ENCODE peak calls at places on chromosomes 11 and 22, in eight cellular contexts. P, X, K, L, A, Z, W and C are unnamed samples.
A peak's percentile ranks its signal among the peaks of the same experiment; 100 is the strongest.

GRCh38 chr11:16739326-16739875 is 954 bp downstream of the C11orf58 start:
- DNase-seq in P (no peak), K (peak; percentile 74), A (no peak), W (peak; percentile 11), L (no peak), Z (peak; percentile 13), X (no peak), C (no peak)

GRCh38 chr11:121106812-121107211 is 5.8 kb downstream of the TECTA start:
- DNase-seq in Z (no peak), W (no peak), X (no peak), L (no peak), A (no peak), K (peak; percentile 19), P (no peak), C (no peak)

GRCh38 chr11:68947151-68947550 is 33.6 kb downstream of the MRGPRD start:
- DNase-seq in K (no peak), Z (no peak), W (no peak), P (no peak), L (no peak), X (no peak), A (no peak), C (no peak)

GRCh38 chr22:41934284-41935014 is 7.8 kb upstream of the TNFRSF13C start:
- DNase-seq in Z (no peak), K (no peak), W (no peak), L (no peak), A (no peak), P (no peak), X (no peak), C (no peak)

GRCh38 chr11:404551-405264 is 10.1 kb downstream of the SIGIRR start:
- DNase-seq in Z (no peak), X (peak; percentile 10), A (no peak), K (no peak), P (no peak), L (no peak), W (no peak), C (no peak)

GRCh38 chr11:105229257-105229656 is 89.7 kb upstream of the CARD18 start:
- DNase-seq in X (no peak), K (no peak), Z (no peak), A (no peak), W (no peak), L (no peak), P (no peak), C (no peak)

GRCh38 chr11:12683857-12684256 is 9.6 kb downstream of the TEAD1 start:
- DNase-seq in Z (no peak), L (no peak), W (no peak), A (no peak), K (no peak), P (no peak), X (no peak), C (no peak)

GRCh38 chr11:116535954-116536353 is 236.8 kb downstream of the BUD13 start:
- DNase-seq in X (peak; percentile 19), A (no peak), Z (no peak), P (no peak), K (no peak), L (no peak), W (no peak), C (no peak)

GRCh38 chr22:25939384-25939783 is 197.4 kb downstream of the MYO18B start:
- DNase-seq in K (no peak), L (no peak), W (no peak), A (no peak), Z (no peak), P (no peak), X (no peak), C (no peak)

GRCh38 chr11:70443043-70444030 is 45.0 kb downstream of the CTTN start:
- DNase-seq in K (no peak), W (no peak), Z (no peak), X (no peak), P (no peak), L (no peak), A (no peak), C (no peak)

GRCh38 chr11:2737226-2737590 is 37.4 kb upstream of the KCNQ1OT1 start:
- DNase-seq in W (no peak), Z (peak; percentile 38), K (no peak), P (no peak), X (no peak), A (no peak), L (no peak), C (no peak)

GRCh38 chr11:116415095-116415494 is 357.7 kb downstream of the BUD13 start:
- DNase-seq in A (no peak), L (no peak), K (no peak), P (no peak), Z (no peak), W (no peak), X (no peak), C (no peak)

GRCh38 chr11:7595016-7595869 is 78.1 kb downstream of the CYB5R2 start:
- DNase-seq in L (no peak), W (no peak), A (no peak), Z (no peak), K (no peak), P (no peak), X (peak; percentile 28), C (no peak)

GRCh38 chr11:12246169-12246568 is 131.2 kb upstream of the PARVA start:
- DNase-seq in Z (no peak), P (no peak), K (peak; percentile 32), L (no peak), W (no peak), X (no peak), A (no peak), C (no peak)

GRCh38 chr11:2443881-2444300 is 423 bp downstream of the TRPM5 start:
- DNase-seq in K (no peak), P (no peak), X (no peak), A (no peak), Z (no peak), W (peak; percentile 51), L (no peak), C (no peak)

GRCh38 chr22:46062971-46063631 is 86.1 kb upstream of the WNT7B start:
- DNase-seq in P (no peak), A (no peak), W (no peak), X (peak; percentile 5), L (no peak), K (no peak), Z (no peak), C (no peak)

GRCh38 chr11:116093481-116093880 is 589.3 kb upstream of the CADM1 start:
- DNase-seq in L (no peak), W (no peak), X (no peak), P (no peak), Z (no peak), A (no peak), K (no peak), C (no peak)

GRCh38 chr11:2728663-2729332 is 29.0 kb upstream of the KCNQ1OT1 start:
- DNase-seq in Z (no peak), X (no peak), W (peak; percentile 75), A (no peak), P (no peak), L (no peak), K (no peak), C (no peak)

GRCh38 chr11:95892892-95893570 is 30.9 kb downstream of the MTMR2 start:
- DNase-seq in X (no peak), W (no peak), Z (no peak), P (no peak), L (no peak), K (no peak), A (no peak), C (no peak)